ENCODE peak calls at places on chromosomes 16 and 17, in five cellular contexts. D, H, Y, L and P are unnamed samples.

GRCh38 chr17:44007346-44008204 is 3.2 kb downstream of the NAGS start:
- DNase-seq in Y (no peak), H (peak; percentile 44), D (peak; percentile 58), L (peak; percentile 43), P (no peak)

GRCh38 chr17:4696432-4696796 is 7.5 kb downstream of the PELP1 start:
- DNase-seq in D (no peak), L (no peak), Y (no peak), H (no peak), P (no peak)

GRCh38 chr16:81939164-81940067 is 71.9 kb downstream of the SDR42E1 start:
- DNase-seq in D (no peak), Y (no peak), L (no peak), H (no peak), P (no peak)

GRCh38 chr17:77872714-77873517 is 85.6 kb upstream of the TNRC6C start:
- DNase-seq in H (no peak), Y (no peak), L (no peak), D (no peak), P (no peak)

GRCh38 chr17:28488154-28488883 is 14.9 kb downstream of the SLC13A2 start:
- DNase-seq in L (no peak), D (no peak), Y (no peak), H (no peak), P (no peak)

GRCh38 chr16:82867425-82867824 is 240.7 kb downstream of the CDH13 start:
- DNase-seq in H (no peak), L (no peak), D (peak; percentile 51), Y (no peak), P (no peak)

GRCh38 chr17:42759982-42760651 is 910 bp upstream of the RAMP2 start:
- DNase-seq in L (no peak), H (no peak), Y (no peak), D (no peak), P (no peak)

GRCh38 chr16:88468289-88469129 is 15.4 kb downstream of the ZFPM1 start:
- DNase-seq in D (peak; percentile 17), L (peak; percentile 59), Y (no peak), H (no peak), P (no peak)

GRCh38 chr17:48995871-48996695 is 1.1 kb upstream of the IGF2BP1 start:
- DNase-seq in Y (no peak), D (peak; percentile 53), H (peak; percentile 91), L (no peak), P (no peak)

GRCh38 chr16:70735141-70735979 is 49.5 kb upstream of the MTSS2 start:
- DNase-seq in Y (no peak), D (peak; percentile 84), L (no peak), H (no peak), P (no peak)

GRCh38 chr16:87053016-87053982 is 263.9 kb downstream of the C16orf95 start:
- DNase-seq in Y (no peak), L (no peak), H (no peak), D (no peak), P (no peak)

GRCh38 chr17:80678621-80679020 is 134.0 kb downstream of the RPTOR start:
- DNase-seq in H (peak; percentile 64), Y (peak; percentile 33), L (no peak), D (peak; percentile 90), P (no peak)